ENCODE peak calls at places on chromosome 6, in seven cellular contexts. H, D, Y, O, T, X and S are unnamed samples.

GRCh38 chr6:47352169-47352568 is 42.5 kb upstream of the TNFRSF21 start:
- DNase-seq in T (no peak), Y (no peak), D (no peak), O (no peak), H (no peak), X (no peak), S (no peak)

GRCh38 chr6:134247271-134247833 is 70.6 kb downstream of the SGK1 start:
- DNase-seq in T (no peak), X (no peak), D (no peak), O (no peak), Y (no peak), H (peak; percentile 94), S (no peak)

GRCh38 chr6:149052350-149053106 is 265.0 kb upstream of the TAB2 start:
- DNase-seq in D (no peak), H (no peak), O (no peak), T (no peak), Y (no peak), X (no peak), S (no peak)

GRCh38 chr6:33991610-33992009 is 154.3 kb downstream of the GRM4 start:
- DNase-seq in H (no peak), O (no peak), Y (no peak), T (no peak), X (no peak), D (no peak), S (no peak)

GRCh38 chr6:14858808-14859207 is 387.1 kb upstream of the JARID2 start:
- DNase-seq in D (no peak), O (no peak), H (no peak), T (no peak), Y (no peak), X (no peak), S (no peak)

GRCh38 chr6:115133790-115134189 is 791.0 kb upstream of the HS3ST5 start:
- DNase-seq in H (no peak), T (no peak), O (no peak), D (no peak), Y (no peak), X (no peak), S (no peak)

GRCh38 chr6:39301606-39302005 is 12.6 kb downstream of the KCNK17 start:
- DNase-seq in O (no peak), T (no peak), H (no peak), D (no peak), Y (no peak), X (no peak), S (no peak)

GRCh38 chr6:44974511-44974910 is 353.6 kb upstream of the RUNX2 start:
- DNase-seq in X (no peak), Y (no peak), H (no peak), T (no peak), O (no peak), D (no peak), S (no peak)

GRCh38 chr6:160400426-160400825 is 52.2 kb downstream of the SLC22A3 start:
- DNase-seq in H (no peak), Y (peak; percentile 57), O (no peak), D (peak; percentile 19), X (no peak), T (no peak), S (no peak)

GRCh38 chr6:119077643-119078448 is 618 bp downstream of the FAM184A start:
- DNase-seq in D (peak; percentile 19), O (peak; percentile 37), Y (peak; percentile 34), X (peak; percentile 50), T (no peak), H (peak; percentile 69), S (peak; percentile 25)

GRCh38 chr6:35044145-35044745 is 96.9 kb downstream of the TCP11 start:
- DNase-seq in X (peak; percentile 46), O (peak; percentile 63), T (no peak), D (no peak), Y (peak; percentile 39), H (no peak), S (no peak)

GRCh38 chr6:35046098-35046497 is 95.0 kb downstream of the TCP11 start:
- DNase-seq in T (no peak), Y (no peak), D (no peak), X (no peak), O (no peak), H (no peak), S (no peak)

GRCh38 chr6:35046862-35047261 is 94.3 kb downstream of the TCP11 start:
- DNase-seq in H (no peak), Y (no peak), D (no peak), O (no peak), X (no peak), T (no peak), S (no peak)

GRCh38 chr6:35043381-35043780 is 97.8 kb downstream of the TCP11 start:
- DNase-seq in D (no peak), Y (no peak), H (no peak), X (no peak), T (no peak), O (no peak), S (no peak)

DNA sequence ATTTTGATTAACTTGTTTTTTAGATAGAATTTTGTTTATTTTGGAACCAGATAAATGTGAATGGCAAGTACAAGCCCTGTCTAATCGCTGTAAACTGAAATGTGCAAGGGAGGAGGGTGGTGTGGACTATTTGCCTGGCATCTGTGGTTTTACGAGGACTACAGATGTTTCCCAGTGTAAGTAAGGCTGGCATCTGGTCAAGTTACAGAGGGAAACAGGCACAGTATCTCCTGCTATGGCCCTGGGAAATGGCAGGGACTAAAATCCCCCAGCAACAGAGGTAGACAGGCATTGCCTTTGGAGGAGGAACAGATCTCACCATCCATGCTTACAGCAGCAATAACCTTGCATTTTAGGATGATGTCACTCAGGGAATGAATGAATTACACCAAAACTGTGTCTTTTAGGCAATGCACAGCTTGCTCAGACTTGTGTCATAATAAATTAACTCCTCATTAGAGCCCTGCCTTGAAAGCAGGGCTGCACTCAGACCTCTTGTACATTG is 96.3 kb downstream of the TCP11 start:
- DNase-seq in T (no peak), D (no peak), H (no peak), X (no peak), O (peak; percentile 68), Y (peak; percentile 28), S (peak; percentile 44)
- H3K4me1 ChIP-seq in T (peaks cover 48% of the 10 kb centered on the region), D (peaks cover 24% of the 10 kb centered on the region), H (peaks cover 18% of the 10 kb centered on the region), X (no peaks in the 10 kb centered on the region), O (peaks cover 43% of the 10 kb centered on the region), Y (peaks cover 6% of the 10 kb centered on the region), S (peaks cover 15% of the 10 kb centered on the region)

GRCh38 chr6:4687989-4688947 is 87.9 kb upstream of the CDYL start:
- DNase-seq in T (peak; percentile 20), H (no peak), D (peak; percentile 89), Y (no peak), X (no peak), O (no peak), S (no peak)

GRCh38 chr6:4693158-4693557 is 83.0 kb upstream of the CDYL start:
- DNase-seq in D (peak; percentile 48), T (no peak), Y (no peak), O (no peak), X (no peak), H (no peak), S (no peak)

GRCh38 chr6:4682431-4683159 is 93.6 kb upstream of the CDYL start:
- DNase-seq in X (no peak), H (no peak), Y (no peak), D (no peak), O (no peak), T (no peak), S (no peak)

GRCh38 chr6:4692664-4693063 is 83.5 kb upstream of the CDYL start:
- DNase-seq in O (no peak), D (no peak), H (no peak), Y (no peak), T (no peak), X (no peak), S (no peak)

DNA sequence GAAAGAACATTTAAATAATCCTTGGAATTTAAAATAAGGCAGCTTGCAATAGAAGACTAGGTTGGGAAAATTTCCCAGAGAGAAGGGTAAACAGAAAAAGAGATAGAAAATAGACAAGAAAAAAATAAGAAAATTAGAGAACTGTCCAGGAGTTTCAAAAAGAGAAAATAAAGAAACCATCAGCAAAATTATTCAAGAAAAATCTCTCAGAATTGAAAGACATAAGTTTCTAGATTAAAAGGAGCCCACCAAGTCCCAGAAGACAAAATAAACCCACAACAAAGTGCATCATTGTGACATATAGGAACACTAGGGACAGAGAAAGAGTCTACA is 88.6 kb upstream of the CDYL start:
- DNase-seq in T (no peak), X (no peak), H (no peak), D (no peak), Y (no peak), O (no peak), S (no peak)
- H3K27ac ChIP-seq in T (no peak overlapping the region), X (no peak overlapping the region), H (no peak overlapping the region), D (no peak overlapping the region), Y (no peak overlapping the region), O (no peak overlapping the region), S (peak overlapping the region; percentile 26)

GRCh38 chr6:131976545-131977061 is 25.4 kb upstream of the CCN2 start:
- DNase-seq in Y (no peak), D (peak; percentile 45), H (no peak), O (no peak), X (no peak), T (no peak), S (no peak)
- H3K4me1 ChIP-seq in Y (peaks cover 4% of the 10 kb centered on the region), D (peaks cover 6% of the 10 kb centered on the region), H (no peaks in the 10 kb centered on the region), O (no peaks in the 10 kb centered on the region), X (no peaks in the 10 kb centered on the region), T (no peaks in the 10 kb centered on the region), S (peaks cover 10% of the 10 kb centered on the region)

GRCh38 chr6:133099573-133099972 is 141.6 kb upstream of the EYA4 start:
- DNase-seq in O (no peak), D (peak; percentile 97), Y (no peak), X (no peak), T (no peak), H (no peak), S (no peak)

GRCh38 chr6:133093957-133094356 is 147.2 kb upstream of the EYA4 start:
- DNase-seq in O (no peak), T (no peak), Y (no peak), H (no peak), X (no peak), D (no peak), S (no peak)

GRCh38 chr6:133100870-133101269 is 140.3 kb upstream of the EYA4 start:
- DNase-seq in T (no peak), D (no peak), Y (no peak), O (no peak), H (no peak), X (no peak), S (no peak)

GRCh38 chr6:133092771-133093170 is 148.4 kb upstream of the EYA4 start:
- DNase-seq in H (no peak), D (no peak), O (no peak), Y (no peak), T (no peak), X (no peak), S (no peak)

DNA sequence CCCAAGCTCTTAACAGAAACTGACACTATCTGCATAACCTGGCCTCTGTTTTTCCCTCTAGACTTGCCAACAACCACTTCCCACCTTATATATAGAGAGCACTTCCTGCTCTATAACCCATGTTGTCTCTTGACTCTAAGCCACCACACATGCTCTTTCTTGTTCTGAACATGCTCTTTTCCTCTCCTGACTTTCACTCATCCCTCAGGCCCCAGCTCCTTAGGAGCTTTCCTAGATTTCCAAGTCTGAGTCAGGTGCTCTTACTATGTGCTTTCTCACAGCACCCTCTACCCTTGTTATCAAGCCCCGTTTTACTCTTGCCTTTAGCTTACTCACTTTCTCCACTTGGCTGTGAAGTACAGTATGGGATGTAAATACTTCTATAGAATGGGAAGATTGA is 143.9 kb upstream of the EYA4 start:
- DNase-seq in D (no peak), T (no peak), O (no peak), H (no peak), Y (no peak), X (no peak), S (no peak)
- H3K27ac ChIP-seq in D (no peak overlapping the region), T (no peak overlapping the region), O (no peak overlapping the region), H (no peak overlapping the region), Y (no peak overlapping the region), X (no peak overlapping the region), S (no peak overlapping the region)